ENCODE peak calls at places on chromosomes 11 and 22, in four cellular contexts. One of them, this sample, is unnamed.

GRCh38 chr22:30178180-30179126 is 68.1 kb downstream of the LIF start:
- DNase-seq in left lung: no peak
- DNase-seq in CD8-positive, alpha-beta T cell: no peak
- DNase-seq in Peyer's patch: no peak
- DNase-seq in this sample: no peak

GRCh38 chr11:3796796-3797328 is 492 bp downstream of the NUP98 start:
- DNase-seq in CD8-positive, alpha-beta T cell: no peak
- DNase-seq in Peyer's patch: no peak
- DNase-seq in left lung: no peak
- DNase-seq in this sample: no peak

GRCh38 chr11:123454060-123454651 is 24.1 kb downstream of the GRAMD1B start:
- DNase-seq in CD8-positive, alpha-beta T cell: no peak
- DNase-seq in left lung: no peak
- DNase-seq in Peyer's patch: peak; percentile 58
- DNase-seq in this sample: peak; percentile 24

GRCh38 chr22:43004362-43005035 is 10.4 kb downstream of the PACSIN2 start:
- DNase-seq in CD8-positive, alpha-beta T cell: no peak
- DNase-seq in left lung: no peak
- DNase-seq in Peyer's patch: peak; percentile 87
- DNase-seq in this sample: peak; percentile 64

GRCh38 chr22:31218565-31219262 is 6.6 kb downstream of the LIMK2 start:
- DNase-seq in Peyer's patch: no peak
- DNase-seq in CD8-positive, alpha-beta T cell: no peak
- DNase-seq in left lung: no peak
- DNase-seq in this sample: no peak

GRCh38 chr22:48881326-48881980 is 946.2 kb downstream of the BRD1 start:
- DNase-seq in CD8-positive, alpha-beta T cell: no peak
- DNase-seq in Peyer's patch: peak; percentile 25
- DNase-seq in left lung: peak; percentile 44
- DNase-seq in this sample: no peak

GRCh38 chr11:96102664-96103068 is 178.8 kb upstream of the MTMR2 start:
- DNase-seq in left lung: no peak
- DNase-seq in Peyer's patch: no peak
- DNase-seq in CD8-positive, alpha-beta T cell: no peak
- DNase-seq in this sample: no peak

GRCh38 chr22:17266261-17266971 is 47.2 kb upstream of the ADA2 start:
- DNase-seq in CD8-positive, alpha-beta T cell: peak; percentile 15
- DNase-seq in Peyer's patch: peak; percentile 74
- DNase-seq in left lung: no peak
- DNase-seq in this sample: peak; percentile 76

GRCh38 chr11:108117746-108118371 is 3.5 kb upstream of the ACAT1 start:
- DNase-seq in Peyer's patch: no peak
- DNase-seq in left lung: no peak
- DNase-seq in CD8-positive, alpha-beta T cell: no peak
- DNase-seq in this sample: no peak

GRCh38 chr22:42990131-42990838 is 24.7 kb downstream of the PACSIN2 start:
- DNase-seq in CD8-positive, alpha-beta T cell: no peak
- DNase-seq in left lung: no peak
- DNase-seq in Peyer's patch: peak; percentile 48
- DNase-seq in this sample: peak; percentile 36

GRCh38 chr11:121460941-121461514 is 8.3 kb upstream of the SORL1-AS1 start:
- DNase-seq in Peyer's patch: no peak
- DNase-seq in left lung: no peak
- DNase-seq in CD8-positive, alpha-beta T cell: no peak
- DNase-seq in this sample: no peak

GRCh38 chr11:115939104-115939503 is 434.9 kb upstream of the CADM1 start:
- DNase-seq in left lung: no peak
- DNase-seq in Peyer's patch: no peak
- DNase-seq in CD8-positive, alpha-beta T cell: no peak
- DNase-seq in this sample: no peak

GRCh38 chr11:121466063-121466794 is 13.5 kb upstream of the SORL1-AS1 start:
- DNase-seq in left lung: peak; percentile 90
- DNase-seq in CD8-positive, alpha-beta T cell: no peak
- DNase-seq in Peyer's patch: peak; percentile 96
- DNase-seq in this sample: peak; percentile 95

GRCh38 chr11:15159085-15159484 is 44.4 kb downstream of the INSC start:
- DNase-seq in left lung: no peak
- DNase-seq in Peyer's patch: no peak
- DNase-seq in CD8-positive, alpha-beta T cell: no peak
- DNase-seq in this sample: no peak

GRCh38 chr22:33861216-33861875 is 58.9 kb downstream of the LARGE1 start:
- DNase-seq in Peyer's patch: no peak
- DNase-seq in left lung: no peak
- DNase-seq in CD8-positive, alpha-beta T cell: no peak
- DNase-seq in this sample: no peak

GRCh38 chr11:117143390-117143789 is 697 bp upstream of the PAFAH1B2 start:
- DNase-seq in Peyer's patch: peak; percentile 67
- DNase-seq in CD8-positive, alpha-beta T cell: no peak
- DNase-seq in left lung: no peak
- DNase-seq in this sample: peak; percentile 58

GRCh38 chr11:128380280-128380604 is 207.1 kb downstream of the ETS1 start:
- DNase-seq in Peyer's patch: no peak
- DNase-seq in CD8-positive, alpha-beta T cell: no peak
- DNase-seq in left lung: no peak
- DNase-seq in this sample: no peak

GRCh38 chr11:76799061-76799804 is 16.1 kb downstream of the TSKU start:
- DNase-seq in Peyer's patch: peak; percentile 91
- DNase-seq in CD8-positive, alpha-beta T cell: peak; percentile 69
- DNase-seq in left lung: peak; percentile 95
- DNase-seq in this sample: peak; percentile 88

GRCh38 chr11:46489668-46490560 is 98.3 kb upstream of the CHRM4 start:
- DNase-seq in left lung: no peak
- DNase-seq in Peyer's patch: no peak
- DNase-seq in CD8-positive, alpha-beta T cell: no peak
- DNase-seq in this sample: peak; percentile 19

GRCh38 chr22:36369004-36369921 is 18.5 kb downstream of the MYH9 start:
- DNase-seq in CD8-positive, alpha-beta T cell: no peak
- DNase-seq in left lung: no peak
- DNase-seq in Peyer's patch: no peak
- DNase-seq in this sample: no peak

GRCh38 chr11:64531906-64532312 is 59.1 kb upstream of the SLC22A12 start:
- DNase-seq in left lung: peak; percentile 58
- DNase-seq in CD8-positive, alpha-beta T cell: no peak
- DNase-seq in Peyer's patch: peak; percentile 26
- DNase-seq in this sample: no peak

GRCh38 chr11:82024760-82025159 is 708.9 kb downstream of the FAM181B start:
- DNase-seq in left lung: no peak
- DNase-seq in CD8-positive, alpha-beta T cell: no peak
- DNase-seq in Peyer's patch: no peak
- DNase-seq in this sample: no peak

GRCh38 chr22:50245214-50246072 is 620 bp upstream of the TUBGCP6 start:
- DNase-seq in CD8-positive, alpha-beta T cell: no peak
- DNase-seq in left lung: no peak
- DNase-seq in Peyer's patch: no peak
- DNase-seq in this sample: peak; percentile 38

GRCh38 chr11:118358071-118358470 is 1.3 kb upstream of the UBE4A start:
- DNase-seq in Peyer's patch: no peak
- DNase-seq in CD8-positive, alpha-beta T cell: no peak
- DNase-seq in left lung: no peak
- DNase-seq in this sample: no peak

GRCh38 chr22:39487826-39488520 is 14.1 kb upstream of the MIEF1 start:
- DNase-seq in CD8-positive, alpha-beta T cell: no peak
- DNase-seq in left lung: no peak
- DNase-seq in Peyer's patch: no peak
- DNase-seq in this sample: no peak

GRCh38 chr11:73387594-73388021 is 11.4 kb downstream of the RELT start:
- DNase-seq in CD8-positive, alpha-beta T cell: no peak
- DNase-seq in Peyer's patch: no peak
- DNase-seq in left lung: no peak
- DNase-seq in this sample: no peak

GRCh38 chr11:95641506-95641905 is 148.1 kb downstream of the FAM76B start:
- DNase-seq in Peyer's patch: no peak
- DNase-seq in left lung: no peak
- DNase-seq in CD8-positive, alpha-beta T cell: no peak
- DNase-seq in this sample: no peak

GRCh38 chr11:58685973-58686720 is 45.6 kb downstream of the GLYAT start:
- DNase-seq in left lung: no peak
- DNase-seq in Peyer's patch: no peak
- DNase-seq in CD8-positive, alpha-beta T cell: no peak
- DNase-seq in this sample: no peak

GRCh38 chr22:23457586-23457985 is 122.5 kb downstream of the IGLL1 start:
- DNase-seq in Peyer's patch: no peak
- DNase-seq in left lung: no peak
- DNase-seq in CD8-positive, alpha-beta T cell: no peak
- DNase-seq in this sample: no peak

GRCh38 chr22:33492210-33492651 is 428.0 kb downstream of the LARGE1 start:
- DNase-seq in left lung: no peak
- DNase-seq in CD8-positive, alpha-beta T cell: no peak
- DNase-seq in Peyer's patch: no peak
- DNase-seq in this sample: no peak

GRCh38 chr22:37230673-37231405 is 13.2 kb downstream of the RAC2 start:
- DNase-seq in left lung: peak; percentile 62
- DNase-seq in Peyer's patch: no peak
- DNase-seq in CD8-positive, alpha-beta T cell: no peak
- DNase-seq in this sample: peak; percentile 47

GRCh38 chr11:13868710-13869403 is 93.7 kb upstream of the SPON1 start:
- DNase-seq in CD8-positive, alpha-beta T cell: no peak
- DNase-seq in left lung: no peak
- DNase-seq in Peyer's patch: no peak
- DNase-seq in this sample: no peak

GRCh38 chr22:49310354-49310753 is 517.3 kb downstream of the BRD1 start:
- DNase-seq in CD8-positive, alpha-beta T cell: no peak
- DNase-seq in left lung: peak; percentile 17
- DNase-seq in Peyer's patch: peak; percentile 10
- DNase-seq in this sample: no peak

GRCh38 chr11:1306186-1307162 is 3.0 kb downstream of the TOLLIP start:
- DNase-seq in left lung: no peak
- DNase-seq in CD8-positive, alpha-beta T cell: no peak
- DNase-seq in Peyer's patch: no peak
- DNase-seq in this sample: no peak

GRCh38 chr11:1303973-1304372 is 5.5 kb downstream of the TOLLIP start:
- DNase-seq in left lung: no peak
- DNase-seq in CD8-positive, alpha-beta T cell: no peak
- DNase-seq in Peyer's patch: peak; percentile 51
- DNase-seq in this sample: peak; percentile 38

GRCh38 chr11:1304376-1304775 is 5.1 kb downstream of the TOLLIP start:
- DNase-seq in Peyer's patch: peak; percentile 79
- DNase-seq in CD8-positive, alpha-beta T cell: no peak
- DNase-seq in left lung: peak; percentile 75
- DNase-seq in this sample: peak; percentile 58

GRCh38 chr11:1305558-1306056 is 3.8 kb downstream of the TOLLIP start:
- DNase-seq in Peyer's patch: peak; percentile 46
- DNase-seq in CD8-positive, alpha-beta T cell: no peak
- DNase-seq in left lung: no peak
- DNase-seq in this sample: no peak

DNA sequence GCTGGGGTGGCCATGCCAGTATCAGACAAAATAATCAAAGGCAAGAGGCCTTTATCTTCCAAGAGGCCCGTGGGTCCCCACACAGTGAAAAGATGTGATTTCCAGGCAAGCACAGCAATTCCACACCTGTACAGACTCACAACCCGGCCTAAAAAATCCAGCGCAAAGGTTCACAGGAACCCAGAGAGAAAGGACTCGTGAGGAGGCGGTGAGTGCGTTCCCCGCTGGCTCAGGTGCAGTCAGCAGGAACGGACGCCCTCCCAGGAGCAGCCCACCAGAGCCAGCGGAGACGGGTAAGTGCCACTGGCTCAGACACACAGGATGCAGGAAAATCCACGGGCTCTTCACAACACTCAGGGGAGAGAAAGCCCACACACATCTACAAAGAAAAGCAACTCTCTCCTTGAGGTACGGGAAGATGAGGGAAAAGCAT is 4.4 kb downstream of the TOLLIP start:
- DNase-seq in Peyer's patch: peak; percentile 45
- DNase-seq in CD8-positive, alpha-beta T cell: no peak
- DNase-seq in left lung: no peak
- DNase-seq in this sample: no peak
- H3K4me1 ChIP-seq in Peyer's patch: peaks cover 7% of the 10 kb centered on the region
- H3K4me1 ChIP-seq in CD8-positive, alpha-beta T cell: peaks cover 32% of the 10 kb centered on the region
- H3K4me1 ChIP-seq in left lung: peaks cover 76% of the 10 kb centered on the region
- H3K4me1 ChIP-seq in this sample: peaks cover 73% of the 10 kb centered on the region

DNA sequence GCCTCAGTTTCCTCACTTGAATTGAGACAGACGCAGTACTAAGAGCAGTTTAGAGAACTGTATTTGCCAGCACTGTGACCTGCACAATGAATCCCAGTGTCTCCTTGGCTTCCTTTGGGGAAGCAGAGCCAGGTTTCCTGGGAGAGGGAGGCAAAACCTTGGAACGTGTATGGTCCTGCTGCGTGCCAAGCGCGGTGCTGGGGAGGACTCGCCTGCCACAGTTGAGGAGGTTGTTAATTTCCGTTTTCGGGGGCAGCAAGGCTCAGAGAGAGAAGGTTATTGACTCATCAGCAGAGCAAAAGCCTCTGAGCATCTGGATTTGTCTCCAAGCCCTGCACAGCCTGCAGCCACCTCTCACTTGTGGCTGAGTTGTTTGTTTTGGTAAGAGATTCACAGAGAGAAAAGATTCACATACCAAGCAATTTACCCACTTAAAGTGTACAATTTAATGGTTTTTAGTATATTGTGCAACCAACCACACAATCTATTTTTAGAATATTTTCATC is 10.8 kb downstream of the SYT12 start:
- DNase-seq in CD8-positive, alpha-beta T cell: no peak
- DNase-seq in left lung: no peak
- DNase-seq in Peyer's patch: no peak
- DNase-seq in this sample: no peak
- H3K4me1 ChIP-seq in CD8-positive, alpha-beta T cell: no peaks in the 10 kb centered on the region
- H3K4me1 ChIP-seq in left lung: no peaks in the 10 kb centered on the region
- H3K4me1 ChIP-seq in Peyer's patch: no peaks in the 10 kb centered on the region
- H3K4me1 ChIP-seq in this sample: no peaks in the 10 kb centered on the region

GRCh38 chr11:45468265-45468856 is 182.2 kb upstream of the SYT13 start:
- DNase-seq in Peyer's patch: no peak
- DNase-seq in left lung: no peak
- DNase-seq in CD8-positive, alpha-beta T cell: no peak
- DNase-seq in this sample: no peak
- H3K4me1 ChIP-seq in Peyer's patch: no peaks in the 10 kb centered on the region
- H3K4me1 ChIP-seq in left lung: no peaks in the 10 kb centered on the region
- H3K4me1 ChIP-seq in CD8-positive, alpha-beta T cell: no peaks in the 10 kb centered on the region
- H3K4me1 ChIP-seq in this sample: no peaks in the 10 kb centered on the region

DNA sequence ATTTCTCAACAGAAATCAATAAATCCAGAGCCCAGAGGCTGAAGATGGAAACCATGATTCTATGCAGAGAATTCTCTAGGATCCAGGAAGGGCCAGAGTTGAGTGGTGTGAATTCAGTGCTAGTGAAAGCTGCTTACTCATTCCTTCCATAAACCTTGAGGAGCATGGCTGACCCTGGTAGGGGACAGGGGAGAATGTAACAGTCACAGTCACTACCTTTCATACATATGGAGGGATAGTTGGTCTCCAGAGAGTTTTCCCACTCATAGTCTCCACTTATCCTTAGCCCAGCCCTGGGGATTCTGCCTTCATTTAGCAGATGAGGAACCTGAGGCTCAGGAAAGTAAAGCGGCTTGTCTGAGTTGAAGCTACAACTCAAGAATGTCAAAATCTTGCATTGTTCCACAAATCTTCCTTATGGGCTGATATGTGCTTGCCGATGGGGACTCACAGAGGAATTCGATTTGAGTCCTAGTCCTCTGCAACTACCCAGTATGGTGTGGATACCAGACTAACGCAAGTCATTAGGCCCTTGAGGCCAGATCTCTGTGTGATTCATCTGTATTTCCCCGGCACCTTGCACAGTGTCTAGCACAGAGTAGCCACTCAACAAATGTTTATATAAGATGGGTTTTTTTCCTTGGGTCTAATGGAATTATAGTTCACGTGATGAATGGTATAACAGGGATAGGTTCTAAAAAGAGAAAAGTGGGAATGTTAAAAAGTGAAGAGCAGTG is 3.7 kb upstream of the ANAPC15 start:
- DNase-seq in CD8-positive, alpha-beta T cell: no peak
- DNase-seq in Peyer's patch: no peak
- DNase-seq in left lung: no peak
- DNase-seq in this sample: no peak
- H3K4me1 ChIP-seq in CD8-positive, alpha-beta T cell: peaks cover 15% of the 10 kb centered on the region
- H3K4me1 ChIP-seq in Peyer's patch: peaks cover 3% of the 10 kb centered on the region
- H3K4me1 ChIP-seq in left lung: peaks cover 20% of the 10 kb centered on the region
- H3K4me1 ChIP-seq in this sample: peaks cover 11% of the 10 kb centered on the region

GRCh38 chr22:46110215-46110614 is 40.1 kb upstream of the PPARA start:
- DNase-seq in left lung: no peak
- DNase-seq in Peyer's patch: no peak
- DNase-seq in CD8-positive, alpha-beta T cell: no peak
- DNase-seq in this sample: no peak
- H3K4me1 ChIP-seq in left lung: peaks cover 71% of the 10 kb centered on the region
- H3K4me1 ChIP-seq in Peyer's patch: peaks cover 18% of the 10 kb centered on the region
- H3K4me1 ChIP-seq in CD8-positive, alpha-beta T cell: no peaks in the 10 kb centered on the region
- H3K4me1 ChIP-seq in this sample: peaks cover 58% of the 10 kb centered on the region

This sample was measured in transverse colon.